ENCODE peak calls at places on chromosomes 2 and 18, in four cellular contexts. W, K, H and V are unnamed samples. For H3K79me2, the result is how much of the 10 kb centered on the place peaks cover.

GRCh38 chr2:172613610-172614231 is 57.8 kb downstream of the PDK1 start:
- DNase-seq in H (no peak), W (no peak), K (no peak), V (no peak)

GRCh38 chr2:64837925-64838641 is 151.1 kb upstream of the SLC1A4 start:
- DNase-seq in W (peak), H (no peak), K (peak), V (peak)

GRCh38 chr2:120503206-120503792 is 157.4 kb downstream of the INHBB start:
- DNase-seq in W (no peak), H (no peak), K (no peak), V (no peak)

GRCh38 chr18:67515987-67516431 is 511 bp downstream of the DSEL start:
- DNase-seq in K (peak), H (no peak), W (peak), V (peak)

GRCh38 chr2:238388794-238389193 is 37.9 kb upstream of the ASB1 start:
- DNase-seq in W (no peak), H (no peak), K (no peak), V (no peak)

GRCh38 chr2:27322301-27322765 is 564 bp downstream of the MPV17 start:
- DNase-seq in K (no peak), H (no peak), W (peak), V (peak)

GRCh38 chr2:175690113-175690716 is 311.9 kb downstream of the LNPK start:
- DNase-seq in W (peak), K (peak), H (peak), V (peak)

GRCh38 chr2:190707726-190708125 is 58.8 kb downstream of the NAB1 start:
- DNase-seq in H (no peak), W (no peak), K (no peak), V (no peak)

GRCh38 chr2:236305531-236305930 is 41.3 kb upstream of the ASB18 start:
- DNase-seq in K (no peak), H (no peak), W (no peak), V (no peak)

GRCh38 chr2:205408690-205409089 is 273.6 kb upstream of the NRP2 start:
- DNase-seq in K (peak), H (no peak), W (no peak), V (no peak)

GRCh38 chr2:127270663-127271062 is 23.3 kb downstream of the ERCC3 start:
- DNase-seq in H (no peak), K (no peak), W (no peak), V (peak)

GRCh38 chr2:74418312-74418711 is 3.1 kb downstream of the C2orf81 start:
- DNase-seq in W (no peak), K (no peak), H (no peak), V (peak)

GRCh38 chr2:172919732-172920131 is 155.9 kb upstream of the MAP3K20 start:
- DNase-seq in H (no peak), K (no peak), W (no peak), V (no peak)

GRCh38 chr2:120820263-120820884 is 84.7 kb downstream of the GLI2 start:
- DNase-seq in W (no peak), K (peak), H (no peak), V (peak)

GRCh38 chr18:53861185-53861584 is 363.3 kb downstream of the MBD2 start:
- DNase-seq in K (peak), H (no peak), W (no peak), V (no peak)

GRCh38 chr18:79466591-79466990 is 70.9 kb downstream of the NFATC1 start:
- DNase-seq in K (no peak), H (no peak), W (peak), V (no peak)

GRCh38 chr2:27306657-27307544 is 1.3 kb downstream of the UCN start:
- DNase-seq in W (no peak), K (no peak), H (no peak), V (peak)

GRCh38 chr2:102591646-102592045 is 27.7 kb upstream of the SLC9A2 start:
- DNase-seq in H (no peak), K (no peak), W (no peak), V (no peak)

GRCh38 chr18:77461062-77461693 is 211.5 kb downstream of the GALR1 start:
- DNase-seq in H (no peak), K (no peak), W (no peak), V (no peak)

GRCh38 chr2:202444000-202444399 is 67.9 kb downstream of the BMPR2 start:
- DNase-seq in H (no peak), K (no peak), W (no peak), V (no peak)

GRCh38 chr2:171521361-171522056 is 765 bp upstream of the CYBRD1 start:
- DNase-seq in H (no peak), W (no peak), K (no peak), V (peak)
- H3K4me2 ChIP-seq in H (peak), W (no peak), K (peak), V (peak)

GRCh38 chr2:43458002-43458628 is 137.7 kb downstream of the THADA start:
- DNase-seq in K (peak), W (no peak), H (no peak), V (no peak)

GRCh38 chr2:43455296-43455695 is 140.5 kb downstream of the THADA start:
- DNase-seq in H (no peak), W (no peak), K (no peak), V (no peak)

GRCh38 chr2:43453771-43454170 is 142.1 kb downstream of the THADA start:
- DNase-seq in K (no peak), W (no peak), H (no peak), V (no peak)

GRCh38 chr2:43454791-43455190 is 141.0 kb downstream of the THADA start:
- DNase-seq in W (no peak), H (no peak), K (no peak), V (no peak)

GRCh38 chr2:43455735-43456642 is 139.8 kb downstream of the THADA start:
- DNase-seq in K (peak), H (peak), W (no peak), V (no peak)
- TF ChIP-seq CTCF in K (no peak), H (peak), W (no peak), V (no peak)

GRCh38 chr2:8550481-8550880 is 131.4 kb upstream of the ID2 start:
- DNase-seq in W (no peak), H (no peak), K (no peak), V (no peak)
- H3K79me2 ChIP-seq in W (under half), H (under half), K (under half), V (under half)

GRCh38 chr18:62420513-62421209 is 95.6 kb downstream of the TNFRSF11A start:
- DNase-seq in W (no peak), H (peak), K (peak), V (peak)

GRCh38 chr18:62425465-62426190 is 97.2 kb upstream of the ZCCHC2 start:
- DNase-seq in W (peak), K (peak), H (no peak), V (peak)

DNA sequence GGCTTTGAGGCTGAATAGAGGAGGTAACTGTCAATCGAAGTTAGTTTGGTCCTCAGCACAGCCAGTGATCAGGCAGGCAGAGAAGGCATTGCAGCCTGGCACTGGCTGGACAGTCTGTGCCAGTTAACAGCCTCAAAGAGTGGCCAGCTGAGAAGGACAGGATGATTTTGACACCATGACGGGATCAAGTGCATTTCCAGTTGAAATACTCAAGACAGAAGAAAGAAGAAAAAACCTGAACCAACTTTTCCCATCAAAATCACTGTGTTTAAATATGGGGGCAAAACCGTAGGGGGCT is 96.7 kb upstream of the ZCCHC2 start:
- DNase-seq in H (no peak), K (no peak), W (no peak), V (no peak)
- H3K4me2 ChIP-seq in H (no peak), K (no peak), W (no peak), V (no peak)

GRCh38 chr2:25669520-25669919 is 3.9 kb downstream of the DTNB start:
- DNase-seq in W (no peak), H (no peak), K (no peak), V (no peak)

GRCh38 chr2:25666218-25666617 is 7.2 kb downstream of the DTNB start:
- DNase-seq in W (no peak), K (no peak), H (no peak), V (no peak)

GRCh38 chr2:25664531-25665307 is 8.7 kb downstream of the DTNB start:
- DNase-seq in W (peak), H (no peak), K (peak), V (peak)
- TF ChIP-seq CTCF in W (peak), H (peak), K (peak), V (peak)

DNA sequence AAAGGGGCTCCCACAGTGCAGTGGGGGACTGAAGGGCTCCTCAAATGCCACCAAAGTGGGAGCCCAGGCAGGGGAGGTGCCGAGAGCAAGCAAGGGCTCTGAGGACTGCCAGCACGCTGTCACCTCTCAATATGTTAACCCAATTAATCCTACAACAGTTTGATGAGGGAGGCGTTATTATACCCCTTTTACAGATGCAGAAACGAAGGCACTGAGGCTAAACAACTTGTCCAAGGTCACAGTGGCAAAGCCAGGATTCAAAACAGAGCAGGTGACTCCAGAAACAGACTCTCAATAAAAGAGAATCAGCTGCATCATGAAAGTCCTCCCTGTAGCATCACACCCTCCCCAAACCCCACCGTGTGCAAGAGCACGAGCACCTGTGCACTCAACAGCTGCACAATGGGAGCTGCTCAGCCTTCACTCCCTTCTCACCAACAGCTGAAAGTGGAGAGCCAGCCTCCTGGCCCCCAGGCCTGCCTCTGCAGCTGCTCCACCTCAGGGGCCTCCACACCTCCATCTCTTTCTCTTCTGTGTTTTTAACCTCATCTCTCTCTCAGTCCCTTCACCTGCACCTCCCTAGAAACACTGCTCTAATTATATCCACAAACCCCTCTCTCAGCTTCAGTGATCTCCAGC is 8.1 kb downstream of the NPC1 start:
- DNase-seq in K (no peak), W (peak), H (no peak), V (peak)
- H3K79me2 ChIP-seq in K (under half), W (under half), H (under half), V (half or more)

GRCh38 chr2:231411871-231412615 is 16.5 kb downstream of the B3GNT7 start:
- DNase-seq in W (peak), K (peak), H (no peak), V (peak)
- H3K4me2 ChIP-seq in W (no peak), K (peak), H (peak), V (peak)